ENCODE peak calls at places on chromosomes 12 and 14, in four cellular contexts. M, C, O and R are unnamed samples.

GRCh38 chr14:59705245-59705644 is 128.6 kb upstream of the CCDC175 start:
- DNase-seq in M (no peak), O (no peak), C (no peak), R (no peak)

GRCh38 chr14:61258985-61259384 is 22.2 kb downstream of the TMEM30B start:
- DNase-seq in C (no peak), O (no peak), M (no peak), R (no peak)

GRCh38 chr12:14190694-14191093 is 174.8 kb upstream of the ATF7IP start:
- DNase-seq in C (no peak), O (no peak), M (no peak), R (no peak)

GRCh38 chr14:90568405-90568804 is 171.6 kb downstream of the CALM1 start:
- DNase-seq in C (no peak), M (no peak), O (no peak), R (no peak)

GRCh38 chr12:53513712-53514415 is 6.6 kb upstream of the NPFF start:
- DNase-seq in M (no peak), O (no peak), C (no peak), R (no peak)

GRCh38 chr12:30965613-30965985 is 39.1 kb downstream of the TSPAN11 start:
- DNase-seq in O (no peak), C (peak; percentile 22), M (peak; percentile 41), R (no peak)

GRCh38 chr12:104573-105081 is 38.1 kb downstream of the IQSEC3 start:
- DNase-seq in C (no peak), O (no peak), M (peak; percentile 18), R (no peak)

GRCh38 chr12:79441534-79441933 is 249.2 kb downstream of the PAWR start:
- DNase-seq in O (no peak), C (no peak), M (no peak), R (no peak)

GRCh38 chr14:90755661-90756304 is 60.4 kb downstream of the TTC7B start:
- DNase-seq in O (no peak), C (no peak), M (no peak), R (no peak)

GRCh38 chr12:130835011-130835410 is 4.0 kb downstream of the STX2 start:
- DNase-seq in O (no peak), M (no peak), C (no peak), R (no peak)
- TF ChIP-seq CBX5 in O (no peak), M (no peak), C (no peak), R (no peak)

GRCh38 chr14:67674139-67674479 is 323 bp downstream of the VTI1B start:
- DNase-seq in M (peak; percentile 62), O (no peak), C (peak; percentile 73), R (peak; percentile 85)

GRCh38 chr14:67675219-67675582 is 769 bp upstream of the VTI1B start:
- DNase-seq in O (no peak), M (no peak), C (no peak), R (no peak)

GRCh38 chr14:67668559-67668958 is 5.9 kb downstream of the VTI1B start:
- DNase-seq in C (no peak), O (peak; percentile 44), M (no peak), R (no peak)

GRCh38 chr14:67674480-67675218 is at the start of gene VTI1B:
- DNase-seq in C (peak; percentile 81), M (peak; percentile 65), O (no peak), R (peak; percentile 89)

GRCh38 chr14:67673451-67673850 is 981 bp downstream of the VTI1B start:
- DNase-seq in O (no peak), C (no peak), M (no peak), R (no peak)
- TF ChIP-seq CBX5 in O (no peak), C (no peak), M (no peak), R (no peak)

GRCh38 chr12:70549340-70550179 is 87.7 kb downstream of the PTPRB start:
- DNase-seq in O (no peak), C (no peak), M (peak; percentile 49), R (no peak)
- TF ChIP-seq CBX5 in O (no peak), C (no peak), M (no peak), R (no peak)

GRCh38 chr12:85781751-85782150 is 54.5 kb downstream of the RASSF9 start:
- DNase-seq in O (no peak), M (no peak), C (no peak), R (no peak)

GRCh38 chr12:85775071-85775470 is 61.1 kb downstream of the RASSF9 start:
- DNase-seq in M (no peak), C (no peak), O (no peak), R (no peak)

GRCh38 chr12:85782711-85783110 is 53.5 kb downstream of the RASSF9 start:
- DNase-seq in M (no peak), O (no peak), C (no peak), R (no peak)

GRCh38 chr12:85784096-85784720 is 52.0 kb downstream of the RASSF9 start:
- DNase-seq in C (no peak), O (no peak), M (no peak), R (no peak)

DNA sequence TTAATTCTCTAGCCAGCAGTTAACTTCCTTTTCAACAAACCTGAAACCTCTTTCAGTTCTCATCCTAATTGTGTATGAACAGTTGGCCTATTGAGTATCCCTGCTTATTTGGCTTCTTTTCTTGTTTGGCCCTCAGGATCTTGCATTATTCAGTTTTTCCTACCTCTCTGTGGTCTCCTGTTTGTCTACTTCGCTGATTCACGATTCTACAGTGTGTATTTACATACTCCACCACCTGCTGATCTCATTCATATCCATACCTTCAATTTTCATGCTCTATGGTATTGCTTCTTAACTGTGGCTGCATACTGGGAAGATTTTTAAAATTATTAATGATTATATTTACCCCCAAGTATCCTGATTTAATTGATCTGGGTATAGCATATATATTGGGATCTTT is 56.4 kb downstream of the RASSF9 start:
- DNase-seq in M (no peak), O (no peak), C (no peak), R (no peak)
- TF ChIP-seq CBX5 in M (no peak), O (no peak), C (no peak), R (no peak)

GRCh38 chr12:46386877-46387629 is 14.5 kb upstream of the SLC38A2 start:
- DNase-seq in O (no peak), M (no peak), C (peak; percentile 38), R (no peak)

GRCh38 chr12:46386360-46386867 is 13.8 kb upstream of the SLC38A2 start:
- DNase-seq in O (no peak), C (no peak), M (peak; percentile 94), R (no peak)

GRCh38 chr12:46388427-46388992 is 15.9 kb upstream of the SLC38A2 start:
- DNase-seq in C (no peak), O (peak; percentile 75), M (no peak), R (no peak)

GRCh38 chr12:46389130-46389616 is 16.6 kb upstream of the SLC38A2 start:
- DNase-seq in C (no peak), O (no peak), M (no peak), R (no peak)

GRCh38 chr12:46387697-46388096 is 15.1 kb upstream of the SLC38A2 start:
- DNase-seq in C (no peak), M (no peak), O (no peak), R (no peak)
- TF ChIP-seq CBX5 in C (no peak), M (no peak), O (no peak), R (no peak)

GRCh38 chr14:63203618-63204406 is 431 bp upstream of the RHOJ start:
- DNase-seq in M (peak; percentile 90), O (no peak), C (no peak), R (peak; percentile 29)
- TF ChIP-seq CBX5 in M (peak; percentile 73), O (no peak), C (no peak), R (no peak)

GRCh38 chr14:24817638-24818053 is 183.7 kb upstream of the GZMB start:
- DNase-seq in O (no peak), M (no peak), C (no peak), R (no peak)
- TF ChIP-seq CBX5 in O (no peak), M (no peak), C (no peak), R (no peak)